ENCODE peak calls at places on chromosomes 2 and 18, in four cellular contexts. One of them, this sample, is unnamed. For H3K9me3, the result is how much of the 10 kb centered on the place peaks cover.

GRCh38 chr2:99653433-99653832 is 163.6 kb upstream of the REV1 start:
- DNase-seq in mucosa of descending colon: no peak
- DNase-seq in prostate gland: no peak
- DNase-seq in cardiac muscle cell: no peak
- DNase-seq in this sample: no peak

GRCh38 chr2:135797497-135798274 is 39.3 kb downstream of the LCT start:
- DNase-seq in mucosa of descending colon: peak
- DNase-seq in prostate gland: peak
- DNase-seq in cardiac muscle cell: peak
- DNase-seq in this sample: peak

GRCh38 chr2:149612122-149612521 is 24.5 kb upstream of the MMADHC start:
- DNase-seq in mucosa of descending colon: no peak
- DNase-seq in prostate gland: peak
- DNase-seq in cardiac muscle cell: peak
- DNase-seq in this sample: no peak

GRCh38 chr2:67277450-67277849 is 119.7 kb upstream of the ETAA1 start:
- DNase-seq in mucosa of descending colon: peak
- DNase-seq in prostate gland: peak
- DNase-seq in cardiac muscle cell: no peak
- DNase-seq in this sample: no peak

GRCh38 chr2:112154246-112155110 is 16.3 kb downstream of the FBLN7 start:
- DNase-seq in mucosa of descending colon: no peak
- DNase-seq in prostate gland: no peak
- DNase-seq in cardiac muscle cell: no peak
- DNase-seq in this sample: no peak

GRCh38 chr2:234288974-234289455 is 207.9 kb downstream of the ARL4C start:
- DNase-seq in mucosa of descending colon: peak
- DNase-seq in prostate gland: peak
- DNase-seq in cardiac muscle cell: peak
- DNase-seq in this sample: peak

GRCh38 chr18:45874501-45875184 is 49.2 kb downstream of the SIGLEC15 start:
- DNase-seq in mucosa of descending colon: no peak
- DNase-seq in prostate gland: no peak
- DNase-seq in cardiac muscle cell: peak
- DNase-seq in this sample: no peak

GRCh38 chr2:151020411-151020810 is 241.3 kb downstream of the RBM43 start:
- DNase-seq in mucosa of descending colon: no peak
- DNase-seq in prostate gland: no peak
- DNase-seq in cardiac muscle cell: no peak
- DNase-seq in this sample: no peak

GRCh38 chr2:169476459-169476858 is 2.8 kb upstream of the BBS5 start:
- DNase-seq in mucosa of descending colon: no peak
- DNase-seq in prostate gland: no peak
- DNase-seq in cardiac muscle cell: no peak
- DNase-seq in this sample: no peak

DNA sequence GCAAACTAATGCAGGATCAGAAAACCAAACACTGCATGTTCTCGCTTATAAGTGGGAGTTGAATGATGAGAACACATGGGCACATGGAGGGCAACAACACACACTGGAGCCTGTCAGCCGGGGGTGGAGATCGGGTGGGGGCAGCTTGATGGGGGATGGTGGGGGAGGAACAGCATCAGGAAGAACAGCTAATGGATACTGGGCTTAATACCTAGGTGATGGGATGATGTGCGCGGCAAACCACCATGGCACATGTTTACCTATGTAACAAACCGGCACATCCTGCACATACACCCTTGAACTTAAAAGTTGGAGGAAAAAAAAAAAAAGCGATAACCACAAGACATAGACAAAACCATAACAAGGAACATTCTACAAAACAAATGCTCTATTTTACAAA is 10.4 kb downstream of the CHMP3 start:
- DNase-seq in mucosa of descending colon: no peak
- DNase-seq in prostate gland: no peak
- DNase-seq in cardiac muscle cell: no peak
- DNase-seq in this sample: no peak
- H3K9me3 ChIP-seq in mucosa of descending colon: under half
- H3K9me3 ChIP-seq in prostate gland: under half
- H3K9me3 ChIP-seq in cardiac muscle cell: under half
- H3K9me3 ChIP-seq in this sample: under half

DNA sequence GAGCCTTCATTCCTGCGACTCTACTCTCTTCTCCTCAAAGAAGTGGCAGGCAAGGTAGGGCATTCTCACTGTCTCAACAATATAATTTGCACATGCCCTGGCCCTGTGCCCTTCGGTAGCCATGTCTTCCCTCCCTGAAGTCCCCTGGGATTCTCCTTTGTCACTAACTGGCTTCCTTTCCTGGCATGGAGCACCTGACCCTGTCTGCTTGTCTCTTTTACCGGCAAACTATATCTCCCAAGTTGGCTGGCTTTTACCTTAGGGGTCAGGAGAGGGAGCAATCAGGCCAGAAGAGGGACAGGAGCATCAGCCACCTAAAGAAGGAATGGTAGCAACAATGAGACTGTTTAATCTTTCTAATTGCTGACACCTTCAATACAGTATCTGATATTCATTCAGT is 51.9 kb upstream of the RMDN2 start:
- DNase-seq in mucosa of descending colon: no peak
- DNase-seq in prostate gland: no peak
- DNase-seq in cardiac muscle cell: no peak
- DNase-seq in this sample: no peak
- TF ChIP-seq CTCF in mucosa of descending colon: no peak
- TF ChIP-seq CTCF in prostate gland: no peak
- TF ChIP-seq CTCF in cardiac muscle cell: no peak
- TF ChIP-seq CTCF in this sample: no peak

GRCh38 chr2:54579061-54579681 is 123.0 kb downstream of the SPTBN1 start:
- DNase-seq in mucosa of descending colon: no peak
- DNase-seq in prostate gland: no peak
- DNase-seq in cardiac muscle cell: no peak
- DNase-seq in this sample: no peak
- H3K4me3 ChIP-seq in mucosa of descending colon: no peak
- H3K4me3 ChIP-seq in prostate gland: no peak
- H3K4me3 ChIP-seq in cardiac muscle cell: no peak
- H3K4me3 ChIP-seq in this sample: no peak

DNA sequence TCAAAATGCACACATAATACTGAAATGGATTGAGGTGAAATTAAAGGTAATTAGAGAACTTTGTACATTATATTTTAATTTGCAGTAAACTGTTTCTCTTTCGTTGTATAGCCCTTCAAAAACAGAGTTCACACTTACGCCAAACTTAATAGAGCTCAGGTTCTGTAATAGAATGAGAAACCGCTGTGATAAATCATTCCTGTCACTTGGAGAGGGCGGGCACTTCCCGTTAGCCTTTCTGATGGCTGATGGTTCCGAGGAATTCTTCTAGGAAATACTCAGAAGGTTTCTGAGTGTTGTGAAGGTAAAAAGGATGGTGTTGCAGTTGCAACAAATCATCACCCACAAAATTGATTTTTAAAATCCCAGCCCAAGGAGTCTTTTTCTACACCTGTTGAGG is 155.9 kb upstream of the ALKAL2 start:
- DNase-seq in mucosa of descending colon: no peak
- DNase-seq in prostate gland: no peak
- DNase-seq in cardiac muscle cell: no peak
- DNase-seq in this sample: no peak
- H3K9me3 ChIP-seq in mucosa of descending colon: under half
- H3K9me3 ChIP-seq in prostate gland: under half
- H3K9me3 ChIP-seq in cardiac muscle cell: under half
- H3K9me3 ChIP-seq in this sample: under half

This sample was measured in lung.